ENCODE peak calls at places on chromosomes 11 and 22, in four cellular contexts. A, E, I and N are unnamed samples.

GRCh38 chr11:112017538-112017937 is 7.7 kb upstream of the DLAT start:
- DNase-seq in E (no peak), I (peak; percentile 35), A (no peak), N (no peak)

GRCh38 chr22:36737776-36738175 is 34.2 kb upstream of the CACNG2 start:
- DNase-seq in A (no peak), E (no peak), I (no peak), N (no peak)

GRCh38 chr11:1026163-1026450 is 10.4 kb downstream of the MUC6 start:
- DNase-seq in E (no peak), I (no peak), A (no peak), N (no peak)

GRCh38 chr11:27420722-27421572 is 51.6 kb downstream of the LGR4 start:
- DNase-seq in E (no peak), A (peak; percentile 53), I (no peak), N (no peak)

GRCh38 chr11:67438121-67438902 is 830 bp upstream of the PTPRCAP start:
- DNase-seq in I (no peak), E (no peak), A (peak; percentile 39), N (no peak)

GRCh38 chr11:4680341-4680740 is 17.3 kb downstream of the OR51E2 start:
- DNase-seq in E (no peak), A (no peak), I (no peak), N (no peak)

GRCh38 chr22:32949719-32950118 is 108.5 kb downstream of the SYN3 start:
- DNase-seq in A (no peak), I (peak; percentile 54), E (no peak), N (no peak)

GRCh38 chr22:47370448-47371262 is 608.2 kb downstream of the TBC1D22A start:
- DNase-seq in I (no peak), E (no peak), A (no peak), N (no peak)

DNA sequence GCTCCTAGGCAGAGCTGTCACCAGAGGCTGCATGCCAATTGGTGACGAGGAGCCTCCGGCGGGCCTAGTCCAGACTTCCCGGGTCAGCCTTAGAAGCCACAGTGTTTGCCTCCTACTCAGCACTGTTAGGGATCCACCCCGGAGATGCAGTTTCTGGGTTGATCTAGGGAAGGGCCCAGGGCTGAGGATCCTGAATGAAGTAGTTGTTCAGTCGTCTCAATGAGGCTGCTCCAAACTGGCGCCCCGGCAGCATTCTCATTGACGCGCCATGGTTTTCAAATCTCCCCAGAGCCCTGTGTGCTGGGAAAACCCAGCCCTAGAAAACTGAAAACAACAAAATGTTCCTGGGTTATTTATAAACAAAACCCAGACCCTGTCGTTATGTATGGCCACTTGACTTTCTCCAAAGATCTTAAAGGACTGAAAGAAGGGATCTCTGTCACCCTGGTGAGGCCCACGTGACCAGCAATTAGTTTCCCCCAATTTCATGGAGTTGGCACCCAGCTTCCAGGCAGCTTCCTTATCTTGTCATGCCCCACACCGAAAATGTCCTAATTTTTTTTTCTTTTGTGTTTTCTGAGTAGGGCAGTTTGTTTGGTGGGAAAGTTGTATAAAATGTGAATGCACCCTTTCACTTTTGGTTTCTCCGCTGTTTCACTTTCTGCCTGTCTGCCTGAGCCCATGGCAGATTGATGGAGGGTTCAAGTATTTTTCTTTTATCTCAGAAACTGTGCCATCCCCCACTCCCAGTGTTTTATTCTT is 2.0 kb upstream of the EHD1 start:
- DNase-seq in A (no peak), E (no peak), I (no peak), N (no peak)
- TF ChIP-seq CHD2 in A (no peak), E (no peak), I (no peak), N (no peak)

GRCh38 chr11:122413677-122414076 is 241.8 kb upstream of the UBASH3B start:
- DNase-seq in A (no peak), I (no peak), E (no peak), N (no peak)
- TF ChIP-seq JUN in A (no peak), I (no peak), E (no peak), N (no peak)

GRCh38 chr11:123191939-123192338 is 3.1 kb downstream of the CLMP start:
- DNase-seq in E (no peak), I (no peak), A (no peak), N (no peak)

GRCh38 chr11:123193742-123194141 is 1.3 kb downstream of the CLMP start:
- DNase-seq in E (no peak), I (no peak), A (no peak), N (no peak)

GRCh38 chr11:123188508-123189165 is 6.4 kb downstream of the CLMP start:
- DNase-seq in E (no peak), A (no peak), I (no peak), N (no peak)

GRCh38 chr11:123187670-123188507 is 7.2 kb downstream of the CLMP start:
- DNase-seq in A (no peak), E (no peak), I (no peak), N (no peak)

DNA sequence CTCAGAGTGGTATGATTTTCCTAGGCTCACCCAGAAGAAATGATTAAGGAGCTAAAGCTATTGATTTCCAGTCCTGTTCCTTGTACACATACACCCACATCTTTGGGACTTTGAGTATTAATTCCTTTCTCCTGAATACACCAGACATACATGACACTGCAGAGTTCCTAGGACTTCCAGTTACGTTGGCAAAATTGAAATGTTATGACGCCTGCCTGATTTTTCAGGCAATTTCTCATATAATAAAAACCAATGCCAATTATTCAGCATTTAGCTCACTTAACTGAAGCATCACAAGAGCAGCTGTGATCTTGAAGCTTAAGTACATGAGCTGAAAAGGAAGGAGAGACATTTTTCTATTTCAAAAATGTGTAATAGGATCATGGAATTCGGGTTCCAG is 4.5 kb downstream of the CLMP start:
- DNase-seq in A (no peak), I (no peak), E (no peak), N (no peak)
- H3K4me1 ChIP-seq in A (peaks cover 5% of the 10 kb centered on the region), I (no peaks in the 10 kb centered on the region), E (peaks cover 13% of the 10 kb centered on the region), N (peaks cover 51% of the 10 kb centered on the region)

DNA sequence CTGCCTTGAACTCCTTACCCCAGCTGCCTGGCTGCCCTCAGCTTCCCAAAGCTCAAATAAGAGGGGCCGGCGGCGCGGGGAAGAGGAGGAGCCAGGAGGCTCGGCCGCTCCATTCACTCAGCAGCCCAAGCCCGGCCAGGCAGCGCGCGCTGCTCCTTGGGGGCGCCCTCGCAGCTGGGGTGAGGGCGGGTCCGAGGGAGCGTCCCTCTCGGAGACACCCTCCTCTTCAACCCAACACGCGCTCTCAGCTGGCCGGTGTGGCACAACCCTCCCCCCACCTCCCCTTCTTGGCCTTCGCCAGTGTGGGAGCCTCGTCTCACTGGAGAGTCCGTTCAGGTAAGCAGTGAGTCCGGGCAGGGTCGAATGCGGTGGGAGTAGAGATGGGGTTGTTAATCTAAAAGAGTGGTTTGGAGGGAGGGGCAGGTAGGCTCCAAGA is at the start of gene WT1:
- DNase-seq in I (no peak), A (peak; percentile 85), E (no peak), N (peak; percentile 64)
- TF ChIP-seq CHD2 in I (no peak), A (no peak), E (no peak), N (no peak)

GRCh38 chr22:49164773-49165320 is 662.8 kb downstream of the BRD1 start:
- DNase-seq in I (no peak), A (no peak), E (no peak), N (no peak)
- TF ChIP-seq JUN in I (no peak), A (no peak), E (no peak), N (no peak)

GRCh38 chr11:12084191-12084717 is 26.1 kb upstream of the MICAL2 start:
- DNase-seq in I (no peak), E (no peak), A (no peak), N (no peak)

GRCh38 chr11:12079726-12080556 is 30.4 kb upstream of the MICAL2 start:
- DNase-seq in E (no peak), I (peak; percentile 59), A (no peak), N (peak; percentile 82)

GRCh38 chr11:12086271-12087074 is 23.9 kb upstream of the MICAL2 start:
- DNase-seq in E (no peak), I (peak; percentile 37), A (no peak), N (peak; percentile 92)

GRCh38 chr11:12085371-12086251 is 24.8 kb upstream of the MICAL2 start:
- DNase-seq in E (no peak), I (peak; percentile 77), A (no peak), N (peak; percentile 29)

GRCh38 chr11:12083380-12083779 is 27.0 kb upstream of the MICAL2 start:
- DNase-seq in I (no peak), A (peak; percentile 28), E (no peak), N (no peak)
- H3K4me1 ChIP-seq in I (peaks cover 45% of the 10 kb centered on the region), A (peaks cover 6% of the 10 kb centered on the region), E (no peaks in the 10 kb centered on the region), N (peaks cover 57% of the 10 kb centered on the region)